ENCODE peak calls at places on chromosome 21, in four cellular contexts. Q, U, O and Z are unnamed samples.

GRCh38 chr21:21436012-21436545 is 437.9 kb downstream of the NCAM2 start:
- DNase-seq in U (no peak), Q (no peak), O (no peak), Z (peak)

GRCh38 chr21:45320261-45320990 is 32.7 kb upstream of the POFUT2 start:
- DNase-seq in U (peak), O (no peak), Q (no peak), Z (no peak)

GRCh38 chr21:19256934-19257660 is 853.5 kb upstream of the TMPRSS15 start:
- DNase-seq in O (no peak), U (no peak), Q (no peak), Z (no peak)

GRCh38 chr21:45011426-45011825 is 63.0 kb upstream of the ADARB1 start:
- DNase-seq in U (peak), O (no peak), Q (no peak), Z (no peak)

GRCh38 chr21:42187976-42188653 is 30.8 kb upstream of the ABCG1 start:
- DNase-seq in O (no peak), U (no peak), Q (peak), Z (peak)

GRCh38 chr21:28538987-28539622 is 453.6 kb downstream of the LTN1 start:
- DNase-seq in O (no peak), Q (no peak), U (no peak), Z (peak)

GRCh38 chr21:37766104-37766503 is 150.2 kb downstream of the KCNJ6 start:
- DNase-seq in Q (no peak), O (no peak), U (no peak), Z (no peak)

GRCh38 chr21:46322351-46323226 is 1.1 kb downstream of the C21orf58 start:
- DNase-seq in U (no peak), O (peak), Q (peak), Z (peak)

GRCh38 chr21:28655471-28655870 is 337.2 kb downstream of the LTN1 start:
- DNase-seq in U (no peak), Q (no peak), O (no peak), Z (no peak)

GRCh38 chr21:46049890-46050650 is 47.8 kb upstream of the COL6A2 start:
- DNase-seq in U (peak), O (no peak), Q (no peak), Z (no peak)

GRCh38 chr21:33011462-33011861 is 14.3 kb upstream of the OLIG2 start:
- DNase-seq in U (no peak), O (no peak), Q (peak), Z (peak)

GRCh38 chr21:33013618-33014017 is 12.1 kb upstream of the OLIG2 start:
- DNase-seq in Q (no peak), U (no peak), O (no peak), Z (no peak)

GRCh38 chr21:33007747-33008146 is 18.0 kb upstream of the OLIG2 start:
- DNase-seq in U (no peak), Q (peak), O (no peak), Z (no peak)
- TF ChIP-seq CTCF in U (no peak), Q (no peak), O (no peak), Z (no peak)

GRCh38 chr21:32535616-32536015 is 49.7 kb downstream of the TCP10L start:
- DNase-seq in U (no peak), O (no peak), Q (no peak), Z (no peak)

GRCh38 chr21:32534113-32534512 is 51.2 kb downstream of the TCP10L start:
- DNase-seq in U (no peak), Q (no peak), O (no peak), Z (no peak)

GRCh38 chr21:32539378-32539777 is 45.9 kb downstream of the TCP10L start:
- DNase-seq in O (no peak), U (no peak), Q (no peak), Z (no peak)

GRCh38 chr21:32538147-32538792 is 47.1 kb downstream of the TCP10L start:
- DNase-seq in Q (peak), O (no peak), U (no peak), Z (no peak)

DNA sequence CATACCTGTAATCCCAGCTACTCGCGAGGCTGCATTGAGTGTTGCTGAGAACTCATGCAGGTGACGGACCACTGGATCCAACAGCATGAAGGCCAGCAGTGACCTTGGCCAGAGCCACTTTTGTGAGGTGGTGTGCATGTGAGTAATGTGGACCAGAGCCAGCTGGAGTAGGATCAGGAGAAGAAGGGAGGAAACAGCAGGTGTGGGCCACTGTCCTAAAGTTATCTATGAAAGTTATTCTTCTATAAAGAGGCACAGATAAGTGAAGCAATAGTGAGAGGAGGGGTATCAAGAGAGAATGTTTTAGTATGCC is 47.8 kb downstream of the TCP10L start:
- DNase-seq in U (no peak), O (no peak), Q (no peak), Z (no peak)
- H3K4me3 ChIP-seq in U (no peak), O (no peak), Q (no peak), Z (no peak)

GRCh38 chr21:34687065-34687464 is 18.3 kb downstream of the CLIC6 start:
- DNase-seq in O (no peak), Q (no peak), U (no peak), Z (no peak)

GRCh38 chr21:34690041-34690792 is 21.4 kb downstream of the CLIC6 start:
- DNase-seq in O (peak), U (no peak), Q (no peak), Z (no peak)

GRCh38 chr21:34688715-34689114 is 19.9 kb downstream of the CLIC6 start:
- DNase-seq in U (no peak), O (no peak), Q (no peak), Z (no peak)

GRCh38 chr21:34690793-34691175 is 22.0 kb downstream of the CLIC6 start:
- DNase-seq in Q (no peak), U (no peak), O (no peak), Z (no peak)

GRCh38 chr21:34688145-34688544 is 19.4 kb downstream of the CLIC6 start:
- DNase-seq in O (peak), Q (no peak), U (no peak), Z (no peak)
- TF ChIP-seq CTCF in O (peak), Q (no peak), U (peak), Z (peak)

DNA sequence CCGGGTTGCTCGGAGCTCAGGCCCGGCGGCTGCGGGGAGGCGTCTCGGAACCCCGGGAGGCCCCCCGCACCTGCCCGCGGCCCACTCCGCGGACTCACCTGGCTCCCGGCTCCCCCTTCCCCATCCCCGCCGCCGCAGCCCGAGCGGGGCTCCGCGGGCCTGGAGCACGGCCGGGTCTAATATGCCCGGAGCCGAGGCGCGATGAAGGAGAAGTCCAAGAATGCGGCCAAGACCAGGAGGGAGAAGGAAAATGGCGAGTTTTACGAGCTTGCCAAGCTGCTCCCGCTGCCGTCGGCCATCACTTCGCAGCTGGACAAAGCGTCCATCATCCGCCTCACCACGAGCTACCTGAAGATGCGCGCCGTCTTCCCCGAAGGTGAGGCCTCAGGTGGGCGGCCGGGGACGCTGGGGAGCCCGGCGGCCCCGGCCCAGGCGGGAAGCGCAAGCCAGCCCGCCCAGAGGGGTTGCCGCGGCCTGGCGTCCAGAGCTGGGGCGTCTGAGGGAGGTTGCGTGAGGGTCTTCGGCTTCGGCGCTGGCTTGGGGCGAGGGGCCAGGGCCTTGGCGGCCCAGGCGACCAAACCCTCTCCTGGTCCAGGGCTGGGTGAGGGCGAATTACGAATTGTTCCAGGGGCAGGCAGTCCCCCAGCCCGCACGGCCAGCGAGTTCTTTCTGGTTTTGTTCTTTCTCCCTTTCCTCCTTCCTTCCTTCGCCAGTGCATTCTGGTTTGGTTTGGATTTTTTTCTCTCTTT is 805 bp downstream of the SIM2 start:
- DNase-seq in U (no peak), O (no peak), Q (no peak), Z (no peak)
- H3K4me3 ChIP-seq in U (no peak), O (peak), Q (no peak), Z (peak)

DNA sequence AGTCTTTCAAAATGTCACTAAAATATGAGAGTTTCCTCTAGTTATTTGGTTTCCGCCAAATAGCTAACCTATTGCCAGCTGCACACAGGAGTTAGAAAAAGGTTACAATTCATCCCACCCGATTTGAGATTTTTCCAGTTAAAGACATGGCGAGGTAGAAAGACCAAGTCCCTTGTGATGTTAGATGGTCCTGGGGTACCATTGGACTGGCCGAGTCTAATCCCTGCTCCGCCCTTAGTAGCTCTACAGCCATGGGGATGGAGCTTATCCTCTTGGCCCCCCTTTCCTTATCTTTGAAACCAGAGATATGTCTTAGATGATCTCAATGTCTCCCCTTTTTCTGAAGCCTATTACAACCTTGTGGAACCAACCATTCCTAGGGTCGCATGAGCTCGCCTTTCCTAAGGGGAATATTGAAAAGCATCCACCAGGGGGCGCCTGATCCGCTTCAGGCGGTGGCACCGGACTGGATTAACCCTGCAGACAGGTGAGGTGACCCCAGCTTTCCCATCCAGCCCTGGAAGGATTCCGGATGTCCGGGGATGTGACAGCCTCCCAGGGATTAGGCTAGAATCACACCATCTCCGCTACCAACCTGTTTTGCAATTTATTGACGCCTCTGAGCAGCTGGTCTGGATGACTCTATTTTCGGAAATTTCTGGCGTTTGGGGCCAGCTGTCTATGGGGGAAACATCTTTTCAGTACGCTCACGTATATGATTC is 68.3 kb upstream of the SIM2 start:
- DNase-seq in U (no peak), O (peak), Q (peak), Z (peak)
- TF ChIP-seq CTCF in U (peak), O (peak), Q (peak), Z (peak)

GRCh38 chr21:33880626-33881025 is 35.0 kb downstream of the ATP5PO start:
- DNase-seq in O (no peak), Q (no peak), U (no peak), Z (no peak)

GRCh38 chr21:33881689-33882440 is 33.7 kb downstream of the ATP5PO start:
- DNase-seq in U (no peak), Q (no peak), O (no peak), Z (no peak)

GRCh38 chr21:33886316-33886715 is 29.3 kb downstream of the ATP5PO start:
- DNase-seq in O (no peak), U (no peak), Q (no peak), Z (no peak)

GRCh38 chr21:33885158-33885514 is 30.5 kb downstream of the ATP5PO start:
- DNase-seq in O (no peak), Q (no peak), U (no peak), Z (no peak)

DNA sequence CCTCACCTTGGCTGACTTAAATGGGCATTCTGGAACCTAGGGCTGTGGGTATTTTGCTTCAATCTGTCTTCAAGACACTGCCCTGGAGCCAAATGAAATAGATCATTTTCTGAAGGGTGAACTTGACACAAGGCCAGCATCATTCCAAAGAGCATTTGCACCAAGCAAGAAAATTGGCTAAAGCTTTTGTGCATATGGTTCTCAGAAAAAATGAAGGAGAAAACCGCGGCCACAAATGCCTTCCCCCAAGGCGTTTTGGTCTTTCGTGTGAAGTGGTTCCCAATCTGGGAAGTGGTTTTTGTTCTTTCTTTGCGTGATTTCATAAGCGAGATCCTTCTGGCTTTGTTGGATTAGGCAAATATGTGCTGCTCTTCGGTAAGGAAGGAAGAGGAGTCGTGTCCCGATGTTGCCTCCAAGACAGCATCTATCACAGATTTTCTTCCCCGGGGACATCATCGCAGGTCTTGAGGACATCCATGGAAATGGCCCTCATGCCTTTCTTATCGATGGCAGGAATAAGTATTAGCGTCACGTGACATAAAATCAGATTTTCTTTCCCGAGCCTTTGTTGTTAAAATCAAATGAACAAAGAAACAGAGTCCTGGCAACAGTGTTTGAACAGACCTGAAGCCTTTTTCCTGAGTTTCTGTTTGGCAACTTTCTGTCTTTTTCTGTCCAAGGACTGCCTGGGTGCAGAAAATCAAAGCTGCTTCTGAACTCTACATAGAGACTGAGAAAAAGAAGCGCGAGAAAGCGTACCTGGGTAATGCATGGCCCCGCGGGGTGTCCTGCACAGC is 31.0 kb downstream of the ATP5PO start:
- DNase-seq in O (no peak), U (no peak), Q (no peak), Z (peak)
- H3K4me3 ChIP-seq in O (no peak), U (no peak), Q (no peak), Z (peak)

DNA sequence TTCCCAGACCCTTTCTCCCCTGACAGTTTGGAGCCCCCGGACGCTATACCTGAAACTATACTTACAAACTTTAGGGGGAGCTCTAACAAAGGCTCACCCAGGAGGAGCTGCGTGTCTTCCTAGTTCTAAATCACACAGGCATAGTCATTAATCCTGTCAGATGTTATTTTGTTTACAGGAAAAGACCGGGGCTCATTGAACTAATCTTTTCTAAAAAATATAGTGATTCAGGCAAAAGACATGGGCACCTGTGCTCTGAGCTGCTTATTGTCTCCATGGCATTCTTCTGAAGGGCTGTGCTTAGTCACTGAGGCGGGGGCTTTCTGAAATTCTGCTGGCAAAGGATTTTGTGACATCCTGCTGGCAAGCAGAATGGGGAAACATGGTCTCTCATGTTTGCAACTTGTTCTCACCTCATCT is 1577.0 kb downstream of the NCAM2 start:
- DNase-seq in U (no peak), O (no peak), Q (peak), Z (no peak)
- TF ChIP-seq CTCF in U (peak), O (peak), Q (peak), Z (no peak)

DNA sequence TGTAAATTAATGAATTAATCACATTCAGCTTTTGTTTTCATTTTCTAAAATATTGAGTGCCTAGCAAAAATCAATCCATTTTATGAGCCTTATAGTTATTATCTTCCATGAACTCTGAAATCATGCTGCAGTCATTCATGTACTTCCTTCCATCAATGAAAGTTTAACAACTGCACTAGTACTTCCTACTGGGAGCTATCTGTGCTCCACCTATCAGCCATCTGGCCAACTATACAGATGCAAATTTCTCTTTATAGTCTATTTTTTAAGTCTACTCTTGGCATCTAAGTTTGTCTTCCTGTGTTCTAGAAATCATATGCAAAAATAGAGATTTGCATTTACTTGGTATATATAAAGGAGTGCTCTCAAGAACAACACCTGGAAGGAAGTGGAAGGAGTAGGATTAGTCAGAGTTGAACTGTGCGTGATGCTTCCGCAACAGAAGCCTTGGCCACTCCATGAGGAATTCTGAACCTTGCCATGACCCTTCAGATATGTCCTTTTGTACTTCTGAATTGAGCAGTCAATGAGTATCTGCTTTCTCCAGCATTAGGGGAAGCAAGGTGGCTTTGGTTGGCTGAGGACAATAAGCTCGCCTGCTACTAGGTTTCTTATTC is 403.2 kb upstream of the ADAMTS5 start:
- DNase-seq in O (no peak), Q (no peak), U (no peak), Z (no peak)
- H3K4me3 ChIP-seq in O (no peak), Q (no peak), U (no peak), Z (no peak)